ENCODE peak calls at places on chromosomes 13 and 19, in eight cellular contexts. E is sigmoid colon, C is tibial nerve, B is transverse colon, W is A549, A is ovary, R is stomach, I is HepG2. U is an unnamed sample.

GRCh38 chr13:100662470-100663211 is 12.0 kb downstream of the TMTC4 start:
- DNase-seq in E (no peak), C (no peak), B (no peak), W (no peak), A (no peak), R (no peak), I (peak; percentile 17), U (no peak)

GRCh38 chr13:108494991-108495661 is 134.3 kb upstream of the MYO16 start:
- DNase-seq in E (no peak), C (no peak), B (no peak), W (no peak), A (no peak), R (no peak), I (no peak), U (no peak)

GRCh38 chr19:17089238-17089637 is 13.7 kb downstream of the MYO9B start:
- DNase-seq in E (no peak), C (no peak), B (no peak), W (no peak), A (no peak), R (no peak), I (no peak), U (no peak)

GRCh38 chr13:97339019-97339988 is 94.7 kb upstream of the RAP2A start:
- DNase-seq in E (peak; percentile 91), C (peak; percentile 36), B (peak; percentile 41), W (no peak), A (peak; percentile 67), R (peak; percentile 29), I (no peak), U (no peak)

GRCh38 chr13:93927431-93927830 is 552.1 kb downstream of the DCT start:
- DNase-seq in E (no peak), C (no peak), B (no peak), W (no peak), A (no peak), R (no peak), I (no peak), U (no peak)

GRCh38 chr19:48907671-48908070 is 7.6 kb downstream of the NUCB1 start:
- DNase-seq in E (no peak), C (no peak), B (peak; percentile 67), W (no peak), A (no peak), R (no peak), I (peak; percentile 83), U (no peak)

GRCh38 chr19:30518965-30519606 is 146.9 kb downstream of the ZNF536 start:
- DNase-seq in E (no peak), C (no peak), B (no peak), W (no peak), A (no peak), R (no peak), I (no peak), U (no peak)

GRCh38 chr13:74767031-74767430 is 632.8 kb upstream of the KLF12 start:
- DNase-seq in E (no peak), C (no peak), B (no peak), W (no peak), A (no peak), R (no peak), I (no peak), U (no peak)

GRCh38 chr19:19491321-19492025 is 23.9 kb downstream of the TSSK6 start:
- DNase-seq in E (no peak), C (no peak), B (no peak), W (no peak), A (no peak), R (no peak), I (no peak), U (peak; percentile 55)

GRCh38 chr19:9342610-9343304 is 18.8 kb downstream of the ZNF559 start:
- DNase-seq in E (no peak), C (no peak), B (no peak), W (no peak), A (no peak), R (no peak), I (no peak), U (no peak)

GRCh38 chr19:8610041-8610927 is at the start of gene ADAMTS10:
- DNase-seq in E (peak; percentile 71), C (peak; percentile 46), B (peak; percentile 18), W (no peak), A (peak; percentile 76), R (no peak), I (no peak), U (peak; percentile 72)

GRCh38 chr19:30722801-30723200 is 350.6 kb downstream of the ZNF536 start:
- DNase-seq in E (no peak), C (no peak), B (no peak), W (no peak), A (no peak), R (no peak), I (no peak), U (no peak)

GRCh38 chr19:10583021-10583776 is 3.9 kb downstream of the AP1M2 start:
- DNase-seq in E (no peak), C (no peak), B (no peak), W (no peak), A (no peak), R (no peak), I (no peak), U (no peak)

GRCh38 chr19:55646889-55647731 is 902 bp upstream of the CCDC106 start:
- DNase-seq in E (no peak), C (no peak), B (no peak), W (no peak), A (no peak), R (no peak), I (no peak), U (no peak)

GRCh38 chr19:2782357-2782935 is 627 bp downstream of the SGTA start:
- DNase-seq in E (no peak), C (no peak), B (peak; percentile 18), W (no peak), A (no peak), R (no peak), I (no peak), U (no peak)

GRCh38 chr19:35845215-35846037 is 6.9 kb downstream of the NPHS1 start:
- DNase-seq in E (no peak), C (no peak), B (peak; percentile 41), W (peak; percentile 96), A (no peak), R (no peak), I (peak; percentile 37), U (no peak)

GRCh38 chr13:94192576-94192975 is 286.9 kb downstream of the DCT start:
- DNase-seq in E (no peak), C (peak; percentile 30), B (peak; percentile 15), W (no peak), A (no peak), R (no peak), I (peak; percentile 30), U (no peak)

GRCh38 chr13:102729560-102730275 is 34.9 kb upstream of the METTL21C start:
- DNase-seq in E (no peak), C (no peak), B (no peak), W (peak; percentile 2), A (no peak), R (no peak), I (no peak), U (no peak)
- H3K4me3 ChIP-seq in E (no peak overlapping the region), C (no peak overlapping the region), B (no peak overlapping the region), W (no peak overlapping the region), A (no peak overlapping the region), R (no peak overlapping the region), I (no peak overlapping the region), U (no peak overlapping the region)

DNA sequence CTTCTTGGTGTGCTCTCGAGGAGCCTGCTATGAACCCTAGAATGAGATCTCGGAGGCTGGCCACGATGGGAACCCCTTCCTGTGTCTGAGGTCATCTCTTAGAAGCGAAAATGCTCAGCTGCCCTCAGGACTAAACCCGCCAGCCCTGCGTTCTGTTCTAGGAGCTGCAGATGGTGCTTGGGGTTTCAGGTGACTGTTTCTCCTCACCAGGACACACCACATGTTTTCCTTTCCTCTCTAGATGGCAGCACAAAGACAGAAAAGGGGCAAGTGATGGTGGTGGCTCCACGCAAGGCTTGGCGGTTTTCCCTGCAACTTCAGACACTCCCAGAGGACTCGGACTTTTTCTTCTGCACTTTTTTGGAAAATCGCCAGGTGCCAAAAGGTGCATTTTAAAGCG is 60.1 kb downstream of the RNASEH2B start:
- DNase-seq in E (no peak), C (no peak), B (peak; percentile 26), W (no peak), A (no peak), R (no peak), I (peak; percentile 11), U (no peak)
- TF ChIP-seq EP300 in E (no peak), C (no peak), B (no peak), W (no peak), A (no peak), R (no peak), I (no peak), U (no peak)

GRCh38 chr19:34265221-34265650 is 10.9 kb downstream of the GARRE1 start:
- DNase-seq in E (no peak), C (no peak), B (no peak), W (no peak), A (no peak), R (no peak), I (no peak), U (no peak)

GRCh38 chr19:34273121-34273845 is 18.9 kb downstream of the GARRE1 start:
- DNase-seq in E (no peak), C (no peak), B (no peak), W (no peak), A (no peak), R (no peak), I (no peak), U (peak; percentile 3)

GRCh38 chr19:34269968-34270621 is 15.7 kb downstream of the GARRE1 start:
- DNase-seq in E (peak; percentile 68), C (peak; percentile 27), B (peak; percentile 51), W (no peak), A (no peak), R (peak; percentile 40), I (peak; percentile 46), U (peak; percentile 74)

GRCh38 chr19:34269081-34269480 is 14.7 kb downstream of the GARRE1 start:
- DNase-seq in E (no peak), C (no peak), B (no peak), W (no peak), A (no peak), R (no peak), I (no peak), U (no peak)

GRCh38 chr19:34269489-34269888 is 15.1 kb downstream of the GARRE1 start:
- DNase-seq in E (no peak), C (no peak), B (no peak), W (no peak), A (no peak), R (no peak), I (no peak), U (no peak)
- H3K4me3 ChIP-seq in E (no peak overlapping the region), C (no peak overlapping the region), B (no peak overlapping the region), W (no peak overlapping the region), A (no peak overlapping the region), R (no peak overlapping the region), I (no peak overlapping the region), U (no peak overlapping the region)

DNA sequence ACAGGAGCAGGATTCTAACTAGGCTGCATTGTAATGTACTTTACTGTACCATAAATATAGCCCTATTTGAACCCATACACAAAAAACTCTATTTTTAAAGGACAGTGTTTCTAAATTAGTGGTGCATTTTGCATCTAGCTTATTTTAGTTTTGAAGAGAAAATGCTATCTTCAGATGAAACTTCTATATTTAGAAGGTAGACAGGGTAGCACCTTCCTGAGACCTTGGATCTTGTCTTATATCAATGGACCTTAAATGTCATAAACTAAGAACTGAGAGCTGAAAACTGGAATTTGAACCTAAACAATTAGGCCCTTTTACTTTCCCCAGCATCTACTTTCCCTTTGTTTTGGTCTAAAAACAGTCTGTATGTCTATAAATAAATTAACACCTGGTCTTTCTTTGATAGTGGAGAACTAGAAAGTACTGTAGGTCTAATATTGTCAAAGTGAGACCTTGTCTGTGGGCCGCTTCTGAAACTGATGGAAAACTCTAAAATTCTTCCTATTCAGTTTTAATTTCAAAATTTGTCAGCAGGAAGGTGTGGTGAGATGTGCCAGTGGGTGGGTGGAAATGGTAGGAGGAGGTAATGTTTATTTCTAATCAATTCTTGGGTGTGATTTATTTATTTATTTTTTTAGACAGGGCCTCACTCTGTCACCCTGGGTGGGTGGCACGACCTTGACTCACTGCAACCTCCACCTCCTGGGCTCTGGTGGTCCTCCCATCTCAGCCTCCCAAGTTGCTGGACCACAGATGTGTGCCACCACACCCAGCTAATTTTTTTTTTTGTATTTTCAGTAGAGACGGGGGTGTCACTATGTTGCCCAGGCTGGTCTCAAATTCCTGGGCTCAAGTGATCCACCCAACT is 10.1 kb downstream of the COG3 start:
- DNase-seq in E (no peak), C (no peak), B (no peak), W (no peak), A (no peak), R (no peak), I (no peak), U (no peak)
- TF ChIP-seq EP300 in E (no peak), C (no peak), B (no peak), W (no peak), A (no peak), R (no peak), I (no peak), U (no peak)